ENCODE peak calls at places on chromosomes 2 and 18, in nine cellular contexts. K is sigmoid colon, S is psoas muscle, E is stomach, T is heart left ventricle, N is mammary epithelial cell, U is heart right ventricle, Q is GM12878, L is ascending aorta. F is an unnamed sample. For H3K27me3 and H3K36me3, the result is how much of the 10 kb centered on the place peaks cover.

GRCh38 chr2:6945821-6946220 is 28.6 kb downstream of the RNF144A start:
- DNase-seq in K (no peak), S (no peak), E (no peak), T (no peak), N (no peak), U (no peak), Q (no peak), L (no peak), F (no peak)

GRCh38 chr18:55982992-55983391 is 395.0 kb upstream of the TCF4 start:
- DNase-seq in K (no peak), S (no peak), E (no peak), T (no peak), N (no peak), U (peak), Q (no peak), L (no peak), F (no peak)

GRCh38 chr2:9941196-9941995 is 10.1 kb upstream of the GRHL1 start:
- DNase-seq in K (no peak), S (no peak), E (no peak), T (no peak), N (peak), U (no peak), Q (no peak), L (no peak), F (no peak)

GRCh38 chr2:203802277-203803045 is 65.1 kb upstream of the CTLA4 start:
- DNase-seq in K (no peak), S (no peak), E (no peak), T (no peak), N (peak), U (no peak), Q (no peak), L (no peak), F (no peak)

GRCh38 chr2:46471-47345 is at the start of gene FAM110C:
- DNase-seq in K (no peak), S (no peak), E (peak), T (peak), N (peak), U (peak), Q (no peak), L (peak), F (no peak)

GRCh38 chr18:49467019-49467563 is 6.6 kb upstream of the DYM start:
- DNase-seq in K (no peak), S (no peak), E (no peak), T (no peak), N (no peak), U (no peak), Q (no peak), L (no peak), F (no peak)

GRCh38 chr18:811192-812122 is 585 bp downstream of the YES1 start:
- DNase-seq in K (peak), S (peak), E (peak), T (no peak), N (peak), U (peak), Q (no peak), L (no peak), F (no peak)

GRCh38 chr2:3458396-3459184 is 60.7 kb downstream of the ADI1 start:
- DNase-seq in K (no peak), S (no peak), E (no peak), T (peak), N (no peak), U (no peak), Q (no peak), L (no peak), F (no peak)

GRCh38 chr2:154386186-154386585 is 312.3 kb upstream of the KCNJ3 start:
- DNase-seq in K (no peak), S (no peak), E (no peak), T (no peak), N (no peak), U (no peak), Q (no peak), L (no peak), F (no peak)

GRCh38 chr2:26246818-26247217 is 2.1 kb downstream of the HADHB start:
- DNase-seq in K (no peak), S (peak), E (no peak), T (peak), N (peak), U (peak), Q (peak), L (no peak), F (no peak)

GRCh38 chr2:109185338-109185737 is 56.3 kb downstream of the SH3RF3 start:
- DNase-seq in K (peak), S (peak), E (no peak), T (peak), N (peak), U (peak), Q (no peak), L (no peak), F (no peak)

GRCh38 chr2:145789636-145790035 is 1269.7 kb upstream of the ZEB2 start:
- DNase-seq in K (no peak), S (no peak), E (no peak), T (no peak), N (no peak), U (no peak), Q (no peak), L (no peak), F (no peak)

GRCh38 chr2:227829337-227829736 is 15.7 kb downstream of the CCL20 start:
- DNase-seq in K (no peak), S (no peak), E (no peak), T (no peak), N (no peak), U (no peak), Q (no peak), L (no peak), F (no peak)

GRCh38 chr2:114032705-114033104 is 142.8 kb downstream of the ACTR3 start:
- DNase-seq in K (no peak), S (no peak), E (no peak), T (no peak), N (no peak), U (no peak), Q (no peak), L (no peak), F (no peak)

GRCh38 chr2:150916997-150917396 is 344.7 kb downstream of the RBM43 start:
- DNase-seq in K (no peak), S (no peak), E (no peak), T (no peak), N (peak), U (no peak), Q (no peak), L (no peak), F (no peak)

GRCh38 chr2:239291505-239292350 is 109.1 kb downstream of the HDAC4 start:
- DNase-seq in K (peak), S (peak), E (no peak), T (peak), N (no peak), U (no peak), Q (no peak), L (no peak), F (no peak)

GRCh38 chr2:144533221-144533620 is 13.3 kb upstream of the ZEB2 start:
- DNase-seq in K (no peak), S (no peak), E (no peak), T (no peak), N (no peak), U (no peak), Q (no peak), L (no peak), F (no peak)

GRCh38 chr2:43675646-43676321 is 445 bp downstream of the C1GALT1C1L start:
- DNase-seq in K (no peak), S (no peak), E (no peak), T (no peak), N (no peak), U (no peak), Q (no peak), L (no peak), F (no peak)

GRCh38 chr2:110101911-110102774 is 13.5 kb downstream of the MALL start:
- DNase-seq in K (no peak), S (no peak), E (no peak), T (peak), N (peak), U (no peak), Q (no peak), L (no peak), F (no peak)

GRCh38 chr2:235670974-235671787 is 177.3 kb downstream of the AGAP1 start:
- DNase-seq in K (peak), S (no peak), E (no peak), T (no peak), N (no peak), U (no peak), Q (no peak), L (no peak), F (no peak)

GRCh38 chr2:180554330-180554729 is 426.1 kb upstream of the UBE2E3 start:
- DNase-seq in K (no peak), S (no peak), E (no peak), T (no peak), N (peak), U (no peak), Q (no peak), L (no peak), F (no peak)

GRCh38 chr2:30405266-30405592 is 41.8 kb upstream of the LCLAT1 start:
- DNase-seq in K (no peak), S (no peak), E (no peak), T (no peak), N (no peak), U (no peak), Q (no peak), L (no peak), F (no peak)

GRCh38 chr2:36650031-36650430 is 46.5 kb upstream of the VIT start:
- DNase-seq in K (no peak), S (peak), E (no peak), T (no peak), N (peak), U (no peak), Q (no peak), L (no peak), F (no peak)

GRCh38 chr2:239275037-239275685 is 125.7 kb downstream of the HDAC4 start:
- DNase-seq in K (peak), S (peak), E (peak), T (peak), N (peak), U (peak), Q (no peak), L (peak), F (peak)

GRCh38 chr2:25362564-25363145 is 20.9 kb upstream of the DNMT3A start:
- DNase-seq in K (peak), S (peak), E (peak), T (peak), N (no peak), U (no peak), Q (peak), L (no peak), F (peak)

GRCh38 chr18:905948-906415 is 1.3 kb downstream of the ADCYAP1 start:
- DNase-seq in K (no peak), S (no peak), E (no peak), T (no peak), N (no peak), U (no peak), Q (no peak), L (no peak), F (no peak)

GRCh38 chr18:33375829-33376228 is 64.7 kb downstream of the CCDC178 start:
- DNase-seq in K (no peak), S (no peak), E (no peak), T (no peak), N (no peak), U (no peak), Q (no peak), L (no peak), F (no peak)

GRCh38 chr2:98489971-98490962 is 45.6 kb downstream of the INPP4A start:
- DNase-seq in K (peak), S (no peak), E (no peak), T (no peak), N (no peak), U (no peak), Q (no peak), L (no peak), F (no peak)

GRCh38 chr2:1718339-1719220 is 25.7 kb downstream of the PXDN start:
- DNase-seq in K (peak), S (no peak), E (no peak), T (no peak), N (no peak), U (no peak), Q (no peak), L (no peak), F (no peak)

GRCh38 chr2:236352761-236353593 is 88.8 kb upstream of the ASB18 start:
- DNase-seq in K (no peak), S (no peak), E (peak), T (no peak), N (peak), U (no peak), Q (no peak), L (no peak), F (peak)

GRCh38 chr2:239298126-239298804 is 102.6 kb downstream of the HDAC4 start:
- DNase-seq in K (peak), S (peak), E (no peak), T (peak), N (no peak), U (no peak), Q (no peak), L (no peak), F (no peak)

GRCh38 chr18:48841381-48842258 is 109.1 kb downstream of the SMAD7 start:
- DNase-seq in K (no peak), S (peak), E (no peak), T (peak), N (no peak), U (peak), Q (no peak), L (peak), F (no peak)

GRCh38 chr18:12741351-12741750 is 38.5 kb downstream of the PSMG2 start:
- DNase-seq in K (no peak), S (no peak), E (no peak), T (no peak), N (peak), U (no peak), Q (no peak), L (no peak), F (no peak)

GRCh38 chr18:48036641-48037421 is 106.4 kb upstream of the SMAD2 start:
- DNase-seq in K (peak), S (no peak), E (peak), T (no peak), N (no peak), U (no peak), Q (no peak), L (no peak), F (no peak)

GRCh38 chr2:128237081-128237534 is 81.6 kb downstream of the HS6ST1 start:
- DNase-seq in K (no peak), S (peak), E (no peak), T (peak), N (no peak), U (peak), Q (no peak), L (no peak), F (no peak)

GRCh38 chr2:241550616-241551580 is 7.6 kb upstream of the BOK start:
- DNase-seq in K (no peak), S (no peak), E (no peak), T (no peak), N (no peak), U (no peak), Q (no peak), L (no peak), F (no peak)

GRCh38 chr2:207341114-207341750 is 175.5 kb upstream of the KLF7 start:
- DNase-seq in K (no peak), S (no peak), E (no peak), T (no peak), N (no peak), U (no peak), Q (no peak), L (no peak), F (no peak)

GRCh38 chr2:237614151-237614720 is 13.2 kb upstream of the LRRFIP1 start:
- DNase-seq in K (no peak), S (no peak), E (no peak), T (no peak), N (no peak), U (no peak), Q (no peak), L (no peak), F (no peak)

DNA sequence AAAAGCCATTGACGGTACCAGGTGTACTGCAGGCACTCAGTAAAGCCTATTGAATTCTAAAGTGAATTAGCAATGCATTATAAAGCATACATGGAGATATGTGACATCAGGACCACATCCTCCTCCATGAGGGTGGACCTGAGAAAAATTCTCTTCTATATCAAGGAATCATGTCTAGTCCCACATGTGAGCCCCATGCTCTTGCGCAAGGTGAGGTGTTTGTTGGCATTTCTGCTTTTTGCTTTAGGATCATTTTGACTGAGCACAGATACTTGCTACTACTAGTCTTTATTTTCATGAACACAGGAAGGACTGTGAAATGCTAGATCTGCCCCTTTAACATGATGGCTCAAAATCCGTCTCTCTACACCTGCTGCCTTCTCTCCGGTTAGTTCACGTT is 183.9 kb downstream of the CD226 start:
- DNase-seq in K (no peak), S (no peak), E (no peak), T (no peak), N (no peak), U (no peak), Q (no peak), L (no peak), F (no peak)
- H3K27me3 ChIP-seq in K (under half), S (under half), E (under half), T (under half), N (under half), U (under half), Q (under half), L (under half), F (under half)

DNA sequence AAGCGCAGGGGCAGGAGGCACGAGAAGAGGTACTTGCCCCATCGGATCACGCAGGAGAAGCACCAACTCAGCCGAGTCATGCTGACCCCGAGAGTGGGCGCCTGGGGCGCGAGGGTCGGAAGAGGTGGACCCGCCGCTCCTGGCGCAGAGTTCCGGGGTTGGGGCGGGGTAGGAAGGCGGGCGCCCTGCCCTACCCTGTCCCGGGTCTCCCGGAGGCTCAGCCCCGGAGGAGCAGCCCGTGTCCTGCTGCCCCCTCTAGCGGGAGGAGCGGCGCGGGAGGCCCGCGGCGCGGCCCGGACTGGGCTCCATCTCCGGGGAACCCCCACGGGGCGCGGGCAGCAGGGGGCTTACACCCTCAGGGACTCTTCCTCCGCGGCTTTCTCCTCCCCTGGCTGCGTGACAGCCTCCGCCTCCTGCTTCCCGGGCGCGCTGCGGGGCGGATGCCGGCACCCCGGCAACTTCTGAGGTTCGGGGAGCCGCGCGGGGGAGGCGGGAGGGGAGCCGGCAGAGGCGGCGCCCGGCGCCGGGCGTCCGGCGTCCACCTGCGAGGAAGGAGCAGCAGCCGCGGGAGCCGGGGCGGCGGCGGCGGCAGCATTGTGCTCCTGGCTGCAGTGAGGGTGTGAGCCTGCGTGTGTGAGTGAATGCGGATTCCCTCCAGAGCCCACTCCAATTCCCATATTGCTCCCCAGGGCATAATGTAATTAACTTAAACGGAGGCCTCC is 7.5 kb upstream of the TNS1 start:
- DNase-seq in K (peak), S (peak), E (peak), T (peak), N (peak), U (no peak), Q (no peak), L (no peak), F (no peak)
- TF ChIP-seq CTCF in K (no peak), S (peak), E (peak), T (peak), N (peak), U (peak), Q (peak), L (peak), F (peak)

GRCh38 chr2:74860521-74860920 is 26.6 kb downstream of the HK2 start:
- DNase-seq in K (no peak), S (no peak), E (no peak), T (no peak), N (no peak), U (no peak), Q (no peak), L (no peak), F (no peak)
- H3K36me3 ChIP-seq in K (under half), S (under half), E (under half), T (under half), N (under half), U (under half), Q (under half), L (under half), F (under half)

DNA sequence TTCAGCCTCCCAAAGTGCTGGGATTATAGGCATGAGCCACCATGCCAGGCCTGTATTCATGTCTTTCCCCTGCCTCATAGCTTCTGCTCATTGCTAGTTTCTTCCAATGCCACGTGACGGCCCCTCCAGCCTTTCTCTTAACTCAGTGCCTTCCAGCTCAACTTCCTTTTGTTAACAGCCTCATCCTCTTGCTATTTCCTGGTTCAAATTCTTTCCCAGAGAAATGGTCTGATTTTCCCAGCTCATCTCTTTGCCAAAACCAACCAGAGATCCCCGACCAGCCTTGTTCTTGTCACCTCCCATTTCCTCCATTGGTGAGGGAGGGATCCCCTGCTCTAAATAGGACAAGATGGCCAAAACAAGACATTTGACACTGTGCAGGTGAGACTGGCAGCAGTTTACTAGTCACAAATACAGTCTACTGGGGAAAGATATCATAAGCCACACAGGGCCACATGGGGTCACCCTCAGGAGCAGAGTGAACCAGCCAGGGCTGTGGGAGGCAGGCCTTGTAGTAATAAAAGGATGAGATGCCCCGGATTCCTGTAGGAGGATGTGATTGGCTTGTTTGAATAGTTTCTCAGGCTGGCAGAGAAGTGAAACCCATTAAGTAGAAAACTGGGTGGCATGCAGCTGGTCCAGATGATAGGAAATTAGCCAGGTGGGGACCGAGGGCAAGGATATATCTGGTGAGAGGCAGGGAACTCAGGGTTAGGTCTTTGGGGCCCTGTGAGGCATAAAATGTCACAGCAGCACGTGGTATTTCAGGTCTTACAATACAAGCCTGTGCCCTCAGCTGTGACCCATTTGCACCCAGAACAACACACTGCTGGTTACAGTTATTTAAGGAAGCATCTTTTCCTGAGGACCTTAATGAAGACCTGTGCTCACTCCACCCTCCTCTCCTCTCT is 6.4 kb downstream of the CD207 start:
- DNase-seq in K (no peak), S (no peak), E (no peak), T (no peak), N (no peak), U (peak), Q (no peak), L (no peak), F (no peak)
- H3K27me3 ChIP-seq in K (under half), S (under half), E (under half), T (under half), N (under half), U (under half), Q (under half), L (under half), F (under half)

GRCh38 chr2:226320073-226320948 is 479.3 kb downstream of the IRS1 start:
- DNase-seq in K (no peak), S (peak), E (peak), T (no peak), N (no peak), U (no peak), Q (no peak), L (no peak), F (no peak)
- TF ChIP-seq CTCF in K (no peak), S (peak), E (no peak), T (no peak), N (no peak), U (no peak), Q (no peak), L (no peak), F (no peak)